ENCODE peak calls at places on chromosomes 2 and 18, in ten cellular contexts. W, X, D, G, E, B, K, U, S and T are unnamed samples.

GRCh38 chr2:145277922-145278321 is 758.0 kb upstream of the ZEB2 start:
- DNase-seq in W (peak; percentile 34), X (no peak), D (no peak), G (no peak), E (no peak), B (peak; percentile 3), K (no peak), U (no peak), S (no peak), T (no peak)

GRCh38 chr2:218569038-218569431 is 396 bp downstream of the CNOT9 start:
- DNase-seq in W (peak; percentile 79), X (peak; percentile 48), D (peak; percentile 60), G (peak; percentile 23), E (peak; percentile 32), B (no peak), K (peak; percentile 54), U (peak; percentile 65), S (peak; percentile 42), T (no peak)

GRCh38 chr2:222292738-222293134 is 6.1 kb downstream of the PAX3 start:
- DNase-seq in W (no peak), X (no peak), D (no peak), G (no peak), E (no peak), B (no peak), K (no peak), U (no peak), S (no peak), T (no peak)

GRCh38 chr2:196555726-196556125 is 83.8 kb upstream of the CCDC150 start:
- DNase-seq in W (no peak), X (no peak), D (no peak), G (no peak), E (no peak), B (no peak), K (peak; percentile 15), U (no peak), S (no peak), T (no peak)

GRCh38 chr2:189580662-189581353 is at the start of gene SLC40A1:
- DNase-seq in W (peak; percentile 51), X (peak; percentile 60), D (peak; percentile 64), G (no peak), E (peak; percentile 80), B (no peak), K (peak; percentile 47), U (peak; percentile 67), S (peak; percentile 48), T (no peak)

GRCh38 chr2:48398285-48399135 is 131.4 kb upstream of the STON1 start:
- DNase-seq in W (peak; percentile 7), X (no peak), D (no peak), G (no peak), E (no peak), B (no peak), K (peak; percentile 6), U (no peak), S (no peak), T (no peak)

GRCh38 chr2:128064353-128064752 is 26.6 kb upstream of the UGGT1 start:
- DNase-seq in W (no peak), X (no peak), D (no peak), G (no peak), E (no peak), B (no peak), K (no peak), U (no peak), S (no peak), T (no peak)

GRCh38 chr2:215793747-215794595 is 219.4 kb downstream of the MREG start:
- DNase-seq in W (peak; percentile 99), X (no peak), D (no peak), G (peak; percentile 39), E (peak; percentile 37), B (peak; percentile 82), K (no peak), U (no peak), S (no peak), T (no peak)

GRCh38 chr2:143937563-143938346 is 582.2 kb downstream of the ZEB2 start:
- DNase-seq in W (peak; percentile 7), X (no peak), D (no peak), G (no peak), E (no peak), B (no peak), K (peak; percentile 64), U (peak; percentile 30), S (no peak), T (no peak)

GRCh38 chr2:45930396-45930792 is 278.9 kb downstream of the PRKCE start:
- DNase-seq in W (no peak), X (no peak), D (no peak), G (no peak), E (peak; percentile 83), B (no peak), K (no peak), U (no peak), S (no peak), T (no peak)

GRCh38 chr2:7709907-7710306 is 792.7 kb downstream of the RNF144A start:
- DNase-seq in W (no peak), X (no peak), D (no peak), G (no peak), E (no peak), B (no peak), K (no peak), U (no peak), S (no peak), T (no peak)

GRCh38 chr2:144860421-144860820 is 340.5 kb upstream of the ZEB2 start:
- DNase-seq in W (no peak), X (no peak), D (no peak), G (no peak), E (no peak), B (no peak), K (no peak), U (no peak), S (no peak), T (no peak)

GRCh38 chr2:105473011-105473410 is 74.2 kb upstream of the FHL2 start:
- DNase-seq in W (no peak), X (no peak), D (no peak), G (no peak), E (no peak), B (no peak), K (no peak), U (no peak), S (no peak), T (no peak)

GRCh38 chr2:102251042-102251848 is 60.1 kb upstream of the IL1RL1 start:
- DNase-seq in W (peak; percentile 44), X (peak; percentile 67), D (peak; percentile 51), G (no peak), E (no peak), B (no peak), K (no peak), U (peak; percentile 81), S (peak; percentile 72), T (peak; percentile 42)

GRCh38 chr2:182245963-182246362 is 180.9 kb downstream of the PDE1A start:
- DNase-seq in W (no peak), X (no peak), D (no peak), G (no peak), E (no peak), B (no peak), K (no peak), U (no peak), S (no peak), T (no peak)

GRCh38 chr2:109290887-109291675 is 162.1 kb downstream of the SH3RF3 start:
- DNase-seq in W (peak; percentile 58), X (no peak), D (no peak), G (no peak), E (no peak), B (no peak), K (peak; percentile 96), U (no peak), S (no peak), T (no peak)

GRCh38 chr2:128630974-128631697 is 312.5 kb upstream of the HS6ST1 start:
- DNase-seq in W (no peak), X (no peak), D (no peak), G (no peak), E (no peak), B (no peak), K (no peak), U (no peak), S (no peak), T (no peak)

GRCh38 chr2:15980605-15981098 is 40.3 kb downstream of the MYCN start:
- DNase-seq in W (no peak), X (no peak), D (no peak), G (no peak), E (no peak), B (no peak), K (no peak), U (no peak), S (no peak), T (no peak)

GRCh38 chr18:8450013-8450412 is 159.2 kb upstream of the RAB12 start:
- DNase-seq in W (peak; percentile 13), X (no peak), D (no peak), G (peak; percentile 37), E (no peak), B (no peak), K (peak; percentile 7), U (no peak), S (no peak), T (no peak)

GRCh38 chr2:26757873-26758789 is 6.0 kb upstream of the SLC35F6 start:
- DNase-seq in W (peak; percentile 99), X (no peak), D (no peak), G (peak; percentile 95), E (peak; percentile 41), B (peak; percentile 96), K (no peak), U (no peak), S (no peak), T (no peak)

GRCh38 chr2:58155160-58155778 is 85.9 kb downstream of the FANCL start:
- DNase-seq in W (no peak), X (no peak), D (no peak), G (no peak), E (no peak), B (no peak), K (no peak), U (no peak), S (no peak), T (no peak)

GRCh38 chr2:152483276-152483996 is 148.5 kb downstream of the FMNL2 start:
- DNase-seq in W (peak; percentile 59), X (no peak), D (no peak), G (no peak), E (no peak), B (peak; percentile 42), K (no peak), U (no peak), S (no peak), T (no peak)

GRCh38 chr2:27889774-27890145 is 427 bp downstream of the RBKS start:
- DNase-seq in W (peak; percentile 15), X (no peak), D (no peak), G (no peak), E (no peak), B (no peak), K (no peak), U (no peak), S (no peak), T (no peak)

GRCh38 chr2:181766129-181766528 is 85.8 kb upstream of the NEUROD1 start:
- DNase-seq in W (no peak), X (no peak), D (no peak), G (no peak), E (no peak), B (no peak), K (no peak), U (no peak), S (no peak), T (no peak)

GRCh38 chr2:136257893-136258292 is 139.9 kb upstream of the CXCR4 start:
- DNase-seq in W (no peak), X (no peak), D (no peak), G (no peak), E (no peak), B (no peak), K (no peak), U (no peak), S (no peak), T (no peak)